ENCODE peak calls at places on chromosomes 16 and 17, in five cellular contexts. W is mammary epithelial cell; G is keratinocyte; Y is CD4-positive, CD25-positive, alpha-beta regulatory T cell; L is endothelial cell of umbilical vein. E is an unnamed sample.

GRCh38 chr17:66727634-66728570 is 107.0 kb upstream of the CACNG5 start:
- DNase-seq in W (peak), G (no peak), Y (no peak), L (peak), E (no peak)

GRCh38 chr16:85086347-85087291 is 25.7 kb downstream of the CIBAR2 start:
- DNase-seq in G (peak), Y (peak), L (peak), W (peak), E (no peak)

GRCh38 chr16:1871974-1872635 is at the start of gene MEIOB:
- DNase-seq in G (no peak), W (no peak), L (peak), Y (peak), E (no peak)

GRCh38 chr17:78127240-78127887 is 1.2 kb downstream of the TMC6 start:
- DNase-seq in G (no peak), L (no peak), Y (peak), W (no peak), E (no peak)

GRCh38 chr17:46782250-46782953 is 36.1 kb downstream of the WNT3 start:
- DNase-seq in L (peak), W (peak), G (no peak), Y (no peak), E (no peak)

GRCh38 chr17:79788989-79789942 is 7.6 kb downstream of the CBX8 start:
- DNase-seq in L (no peak), W (no peak), Y (no peak), G (no peak), E (no peak)

GRCh38 chr17:31523862-31524730 is 132.6 kb downstream of the RAB11FIP4 start:
- DNase-seq in W (no peak), L (no peak), Y (no peak), G (no peak), E (no peak)

GRCh38 chr17:50631195-50631907 is 3.3 kb upstream of the ABCC3 start:
- DNase-seq in G (no peak), W (no peak), Y (no peak), L (no peak), E (no peak)

GRCh38 chr17:39677581-39678339 is 9.5 kb downstream of the PNMT start:
- DNase-seq in L (no peak), Y (no peak), W (no peak), G (no peak), E (no peak)

GRCh38 chr17:82737981-82738877 is 2.8 kb downstream of the FN3K start:
- DNase-seq in Y (no peak), G (no peak), W (no peak), L (no peak), E (no peak)

GRCh38 chr16:11298143-11298900 is 17.2 kb upstream of the PRM1 start:
- DNase-seq in W (no peak), G (no peak), L (no peak), Y (no peak), E (no peak)

GRCh38 chr16:11296706-11297491 is 15.8 kb upstream of the PRM1 start:
- DNase-seq in Y (no peak), L (no peak), G (no peak), W (peak), E (peak)

GRCh38 chr16:11296351-11296705 is 15.2 kb upstream of the PRM1 start:
- DNase-seq in L (no peak), W (no peak), G (no peak), Y (no peak), E (no peak)

GRCh38 chr16:11295672-11296071 is 14.5 kb upstream of the PRM1 start:
- DNase-seq in G (no peak), Y (no peak), L (no peak), W (no peak), E (no peak)

GRCh38 chr16:11297492-11298142 is 16.5 kb upstream of the PRM1 start:
- DNase-seq in W (no peak), Y (peak), L (peak), G (no peak), E (no peak)
- H3K27ac ChIP-seq in W (no peak), Y (no peak), L (no peak), G (no peak), E (no peak)

GRCh38 chr17:7631398-7632380 is 1.8 kb downstream of the SHBG start:
- DNase-seq in Y (no peak), G (no peak), W (no peak), L (no peak), E (no peak)
- H3K27ac ChIP-seq in Y (no peak), G (no peak), W (no peak), L (no peak), E (no peak)

DNA sequence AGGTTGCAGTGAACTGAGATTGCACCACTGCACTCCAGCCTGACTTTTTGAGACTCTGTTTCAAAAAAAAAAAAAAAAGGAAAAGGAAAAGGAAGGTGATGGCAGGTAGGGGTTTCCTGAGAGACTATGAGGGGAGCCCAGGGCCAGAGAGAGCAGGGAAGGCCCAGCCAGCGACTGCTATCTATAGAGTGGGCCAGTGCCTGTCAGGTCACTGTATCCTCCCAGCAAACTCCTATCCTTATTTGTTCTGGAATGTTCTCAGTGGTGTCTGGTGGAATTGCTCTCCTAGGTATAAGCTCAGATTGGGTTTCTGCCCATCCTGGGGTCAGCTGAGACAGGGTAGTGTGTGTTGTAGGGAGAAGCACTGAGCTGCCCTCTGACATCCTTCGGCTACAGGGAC is 14.9 kb upstream of the TMEM11 start:
- DNase-seq in L (no peak), Y (no peak), W (no peak), G (no peak), E (no peak)
- H3K27ac ChIP-seq in L (no peak), Y (no peak), W (no peak), G (no peak), E (no peak)

DNA sequence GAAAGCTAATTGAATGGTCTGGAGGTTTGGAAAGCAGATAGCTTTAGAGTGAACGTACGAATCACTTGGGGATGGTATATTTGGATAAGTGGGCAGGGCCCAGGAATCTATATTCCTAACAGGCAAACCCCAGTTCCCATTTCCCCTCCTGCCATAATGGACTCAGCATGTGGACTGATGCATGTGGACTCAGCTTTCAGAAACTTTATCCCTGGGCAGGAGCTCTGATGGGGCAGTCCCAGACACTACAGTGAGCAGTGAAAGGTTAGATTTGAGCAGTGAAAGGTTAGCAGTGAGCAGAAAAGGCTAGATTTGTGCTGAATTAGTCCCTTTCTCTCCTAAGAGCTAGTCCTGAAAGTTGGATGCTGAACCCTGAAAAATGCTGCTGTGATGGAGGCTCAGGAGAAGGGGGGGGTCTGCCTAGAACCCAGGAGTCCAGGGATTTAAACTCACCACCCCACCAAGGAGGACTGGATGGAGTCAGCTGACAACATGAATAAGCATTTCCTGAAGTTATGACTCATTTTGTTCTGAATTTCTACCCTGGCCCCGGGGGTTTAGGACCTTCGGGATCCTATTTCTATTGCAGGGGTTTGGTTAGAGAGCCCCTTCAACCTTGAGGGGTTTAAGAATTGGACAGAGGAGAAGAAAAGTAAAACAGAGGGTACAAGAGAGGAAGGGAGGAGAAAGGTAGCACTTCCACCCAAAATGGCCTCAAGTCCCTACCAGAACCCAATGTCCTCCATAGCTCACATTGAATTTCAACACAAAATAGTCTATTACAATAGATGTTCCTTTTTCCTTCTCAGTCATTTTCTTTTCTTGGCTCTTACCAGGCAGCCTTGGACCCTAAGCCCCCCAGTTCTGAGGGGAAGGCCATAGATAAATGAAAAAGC is 10.3 kb upstream of the FZD2 start:
- DNase-seq in L (peak), W (peak), G (no peak), Y (no peak), E (no peak)
- H3K27ac ChIP-seq in L (peak), W (peak), G (peak), Y (no peak), E (peak)

GRCh38 chr16:88975511-88976061 is 1.4 kb downstream of the CBFA2T3 start:
- DNase-seq in Y (no peak), G (no peak), L (no peak), W (no peak), E (no peak)
- H3K27ac ChIP-seq in Y (no peak), G (no peak), L (no peak), W (no peak), E (no peak)